ENCODE peak calls at places on chromosomes 4 and X, in four cellular contexts. P is MM.1S, U is GM12865, G is stomach. F is an unnamed sample.

GRCh38 chrX:39427492-39428289 is 626.4 kb downstream of the MID1IP1 start:
- DNase-seq in P (no peak), U (no peak), G (no peak), F (no peak)

GRCh38 chrX:95076449-95076848 is 1402.4 kb downstream of the FAM133A start:
- DNase-seq in P (peak), U (peak), G (no peak), F (no peak)

GRCh38 chrX:48480142-48480541 is 4.1 kb downstream of the FTSJ1 start:
- DNase-seq in P (no peak), U (no peak), G (no peak), F (no peak)

GRCh38 chrX:39848900-39849299 is 248.9 kb downstream of the BCOR start:
- DNase-seq in P (no peak), U (no peak), G (no peak), F (no peak)

GRCh38 chrX:51144828-51145442 is 187.7 kb upstream of the NUDT10 start:
- DNase-seq in P (peak), U (peak), G (no peak), F (no peak)

GRCh38 chrX:121558886-121559285 is 511.5 kb downstream of the GLUD2 start:
- DNase-seq in P (peak), U (no peak), G (no peak), F (no peak)

GRCh38 chrX:24391362-24391761 is 30.9 kb downstream of the SUPT20HL1 start:
- DNase-seq in P (no peak), U (no peak), G (no peak), F (no peak)

GRCh38 chr4:82785248-82786003 is 13.2 kb downstream of the SCD5 start:
- DNase-seq in P (no peak), U (no peak), G (no peak), F (no peak)

GRCh38 chr4:134337584-134337983 is 136.0 kb upstream of the PABPC4L start:
- DNase-seq in P (no peak), U (no peak), G (no peak), F (no peak)

GRCh38 chr4:140097572-140097971 is 56.4 kb downstream of the MAML3 start:
- DNase-seq in P (no peak), U (no peak), G (no peak), F (no peak)

GRCh38 chrX:6052111-6052745 is 176.4 kb downstream of the NLGN4X start:
- DNase-seq in P (no peak), U (no peak), G (no peak), F (no peak)

GRCh38 chr4:151489462-151490203 is 80.7 kb downstream of the FHIP1A start:
- DNase-seq in P (no peak), U (no peak), G (no peak), F (no peak)

GRCh38 chrX:23926015-23926414 is 18.2 kb downstream of the CXorf58 start:
- DNase-seq in P (no peak), U (no peak), G (no peak), F (no peak)

GRCh38 chr4:52841707-52842456 is 20.2 kb upstream of the RASL11B start:
- DNase-seq in P (no peak), U (no peak), G (peak), F (no peak)

GRCh38 chr4:108512615-108513505 is 107.5 kb upstream of the RPL34 start:
- DNase-seq in P (no peak), U (peak), G (no peak), F (no peak)

GRCh38 chr4:151652841-151653547 is 107.8 kb downstream of the GATB start:
- DNase-seq in P (no peak), U (no peak), G (no peak), F (no peak)

GRCh38 chr4:77076889-77077635 is 1.3 kb upstream of the CCNI start:
- DNase-seq in P (no peak), U (no peak), G (no peak), F (no peak)
- H3K4me3 ChIP-seq in P (peak), U (peak), G (peak), F (peak)

GRCh38 chr4:91359714-91360051 is 944.1 kb upstream of the GRID2 start:
- DNase-seq in P (no peak), U (no peak), G (no peak), F (no peak)
- H3K4me3 ChIP-seq in P (no peak), U (no peak), G (no peak), F (no peak)

DNA sequence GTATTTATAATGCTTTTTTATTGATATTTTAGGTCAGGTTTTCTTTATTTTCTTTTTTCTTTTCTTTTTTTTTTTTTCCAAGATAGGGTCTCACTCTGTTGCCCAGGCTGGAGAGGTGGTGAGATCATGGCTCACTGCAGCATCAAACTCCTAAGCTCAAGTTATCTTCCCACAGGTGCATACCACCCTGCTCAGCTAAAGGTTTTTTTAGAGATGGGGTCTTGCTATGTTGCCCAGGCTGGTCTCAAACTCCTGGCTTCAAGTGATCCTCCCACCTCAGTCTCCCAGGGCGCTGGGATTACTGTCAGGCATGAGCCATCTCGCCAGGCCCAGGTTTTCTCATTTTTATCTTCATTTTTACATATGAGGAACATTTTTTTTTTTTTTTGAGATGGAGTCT is 3.3 kb downstream of the WDR44 start:
- DNase-seq in P (no peak), U (no peak), G (no peak), F (no peak)
- H3K4me3 ChIP-seq in P (no peak), U (no peak), G (no peak), F (no peak)

GRCh38 chrX:73916489-73916888 is 353.5 kb downstream of the CHIC1 start:
- DNase-seq in P (no peak), U (no peak), G (no peak), F (no peak)
- H3K4me3 ChIP-seq in P (no peak), U (no peak), G (no peak), F (no peak)

GRCh38 chrX:129780441-129781105 is 824 bp downstream of the SASH3 start:
- DNase-seq in P (peak), U (no peak), G (no peak), F (no peak)
- H3K4me3 ChIP-seq in P (peak), U (peak), G (peak), F (peak)

GRCh38 chr4:61446957-61447356 is 246.8 kb downstream of the ADGRL3 start:
- DNase-seq in P (no peak), U (no peak), G (no peak), F (no peak)
- H3K4me3 ChIP-seq in P (no peak), U (no peak), G (no peak), F (no peak)

F was measured in ascending aorta.